ENCODE peak calls at places on chromosome 11, in eight cellular contexts. B, R, C, J, E, A, P and W are unnamed samples.
A peak's percentile ranks its signal among the peaks of the same experiment; 100 is the strongest.

GRCh38 chr11:15189646-15190365 is 75.1 kb downstream of the INSC start:
- DNase-seq in J (no peak), B (no peak), R (no peak), C (no peak), P (no peak), E (no peak), A (no peak), W (no peak)

GRCh38 chr11:57566035-57566504 is 1.4 kb downstream of the UBE2L6 start:
- DNase-seq in A (no peak), E (no peak), B (peak; percentile 40), R (peak; percentile 53), P (peak; percentile 44), J (no peak), C (peak; percentile 44), W (peak; percentile 4)

GRCh38 chr11:71991494-71991893 is 7.2 kb upstream of the IL18BP start:
- DNase-seq in C (no peak), J (no peak), A (no peak), B (no peak), R (no peak), P (no peak), E (no peak), W (no peak)

GRCh38 chr11:110295487-110296225 is 758 bp downstream of the RDX start:
- DNase-seq in B (peak; percentile 76), A (peak; percentile 67), R (peak; percentile 64), C (peak; percentile 50), J (peak; percentile 79), E (peak; percentile 45), P (peak; percentile 71), W (no peak)

GRCh38 chr11:1843796-1844195 is 5.0 kb downstream of the TNNI2 start:
- DNase-seq in B (no peak), J (no peak), R (no peak), E (no peak), C (no peak), A (no peak), P (no peak), W (no peak)

GRCh38 chr11:113994077-113994954 is 19.4 kb downstream of the HTR3A start:
- DNase-seq in J (peak; percentile 76), B (no peak), R (peak; percentile 11), P (peak; percentile 36), E (peak; percentile 27), A (peak; percentile 37), C (no peak), W (no peak)

GRCh38 chr11:77779935-77780334 is 40.6 kb downstream of the RSF1 start:
- DNase-seq in R (peak; percentile 30), P (peak; percentile 40), E (no peak), A (peak; percentile 60), B (no peak), J (peak; percentile 47), C (no peak), W (no peak)

GRCh38 chr11:56855217-56855616 is 106.7 kb upstream of the OR9G4 start:
- DNase-seq in A (no peak), C (no peak), R (no peak), P (no peak), J (no peak), B (no peak), E (no peak), W (no peak)

GRCh38 chr11:99814021-99814420 is 793.3 kb downstream of the CNTN5 start:
- DNase-seq in E (no peak), R (no peak), B (no peak), J (no peak), P (no peak), A (no peak), C (no peak), W (no peak)

GRCh38 chr11:36257351-36257750 is 31.9 kb downstream of the COMMD9 start:
- DNase-seq in J (no peak), R (peak; percentile 29), P (no peak), C (no peak), E (no peak), B (no peak), A (no peak), W (no peak)

GRCh38 chr11:14578551-14578956 is 58.4 kb upstream of the PSMA1 start:
- DNase-seq in P (peak; percentile 5), C (no peak), A (peak; percentile 70), J (no peak), E (no peak), B (no peak), R (peak; percentile 87), W (no peak)

GRCh38 chr11:12397953-12398352 is 20.6 kb downstream of the PARVA start:
- DNase-seq in E (peak; percentile 77), C (peak; percentile 55), B (no peak), R (peak; percentile 15), A (peak; percentile 98), P (no peak), J (no peak), W (no peak)

GRCh38 chr11:67776834-67777530 is 102.6 kb upstream of the ALDH3B2 start:
- DNase-seq in A (no peak), P (no peak), C (no peak), E (no peak), J (no peak), R (no peak), B (no peak), W (no peak)

GRCh38 chr11:120326228-120326627 is 1.1 kb downstream of the TLCD5 start:
- DNase-seq in J (no peak), P (no peak), B (no peak), R (no peak), C (no peak), E (no peak), A (no peak), W (no peak)

GRCh38 chr11:85822814-85823213 is 11.9 kb upstream of the SYTL2 start:
- DNase-seq in B (no peak), E (no peak), C (no peak), R (no peak), J (no peak), P (no peak), A (no peak), W (no peak)

DNA sequence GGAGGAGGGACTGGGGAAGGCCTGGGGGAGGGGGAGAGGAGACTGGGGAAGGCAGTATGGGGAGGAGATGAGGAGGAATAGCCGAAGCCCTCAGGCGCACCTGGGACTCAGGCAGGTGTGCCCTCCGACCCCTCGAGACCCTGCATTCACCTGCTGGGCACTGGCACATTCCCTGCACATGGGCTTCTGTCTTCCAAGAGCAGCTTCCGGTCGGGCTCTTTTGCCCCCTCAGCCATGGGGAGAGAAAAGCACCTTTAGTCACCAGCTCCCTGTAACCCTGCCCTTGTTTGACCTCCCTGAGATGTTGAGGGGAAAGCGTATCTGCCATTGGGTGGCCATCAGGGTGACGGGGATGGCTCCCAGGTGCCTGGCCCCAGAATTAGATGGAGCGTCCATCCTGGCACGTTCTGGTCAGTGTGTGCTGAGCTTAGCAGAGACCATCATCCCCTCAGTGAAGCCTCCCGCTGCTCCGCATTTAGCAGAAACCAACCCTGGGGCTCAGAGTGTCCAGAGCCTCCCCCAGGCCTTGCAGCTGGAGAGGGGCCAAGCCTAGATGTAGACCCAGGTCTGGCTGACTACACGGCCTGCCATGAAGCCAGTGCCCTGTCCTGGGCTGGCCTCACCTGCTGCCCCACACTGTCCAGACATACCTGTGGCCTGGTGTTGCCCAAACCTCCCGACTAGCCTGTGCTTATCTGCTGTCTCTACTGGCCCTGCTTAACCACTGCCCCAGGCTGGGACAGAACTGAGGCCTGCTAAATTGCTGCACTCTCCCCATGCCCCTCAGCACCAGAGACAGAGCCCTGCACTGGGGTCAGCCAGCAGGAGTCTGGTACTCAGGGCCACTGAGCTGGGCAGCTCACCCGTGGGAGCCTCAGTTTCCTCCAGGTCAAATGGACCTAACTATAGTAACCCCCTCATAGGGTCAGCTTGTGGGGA is 6.2 kb downstream of the ANO1 start:
- DNase-seq in A (no peak), E (no peak), B (no peak), R (no peak), P (no peak), C (no peak), J (no peak), W (no peak)
- H3K27ac ChIP-seq in A (no peak overlapping the region), E (no peak overlapping the region), B (no peak overlapping the region), R (no peak overlapping the region), P (no peak overlapping the region), C (no peak overlapping the region), J (no peak overlapping the region), W (no peak overlapping the region)

GRCh38 chr11:19980957-19981669 is 179.2 kb downstream of the DBX1 start:
- DNase-seq in C (peak; percentile 35), B (peak; percentile 54), A (no peak), J (no peak), E (peak; percentile 29), P (no peak), R (peak; percentile 88), W (no peak)
- H3K27ac ChIP-seq in C (peak overlapping the region; percentile 48), B (peak overlapping the region; percentile 81), A (no peak overlapping the region), J (no peak overlapping the region), E (peak overlapping the region; percentile 72), P (peak overlapping the region; percentile 19), R (peak overlapping the region; percentile 39), W (no peak overlapping the region)

GRCh38 chr11:59141673-59142460 is 789 bp upstream of the FAM111A start:
- DNase-seq in C (no peak), E (no peak), P (no peak), A (no peak), J (no peak), B (no peak), R (no peak), W (no peak)

GRCh38 chr11:59144096-59144495 is 1.4 kb downstream of the FAM111A start:
- DNase-seq in E (no peak), A (peak; percentile 2), B (no peak), P (no peak), R (peak; percentile 42), C (no peak), J (no peak), W (no peak)

GRCh38 chr11:59142530-59143507 is at the start of gene FAM111A:
- DNase-seq in C (peak; percentile 86), P (peak; percentile 75), E (peak; percentile 85), B (peak; percentile 93), A (peak; percentile 94), J (peak; percentile 84), R (peak; percentile 91), W (peak; percentile 39)

GRCh38 chr11:59144579-59145345 is 2.1 kb downstream of the FAM111A start:
- DNase-seq in A (peak; percentile 96), E (peak; percentile 79), J (peak; percentile 86), P (peak; percentile 72), B (peak; percentile 77), R (peak; percentile 84), C (peak; percentile 81), W (peak; percentile 3)

DNA sequence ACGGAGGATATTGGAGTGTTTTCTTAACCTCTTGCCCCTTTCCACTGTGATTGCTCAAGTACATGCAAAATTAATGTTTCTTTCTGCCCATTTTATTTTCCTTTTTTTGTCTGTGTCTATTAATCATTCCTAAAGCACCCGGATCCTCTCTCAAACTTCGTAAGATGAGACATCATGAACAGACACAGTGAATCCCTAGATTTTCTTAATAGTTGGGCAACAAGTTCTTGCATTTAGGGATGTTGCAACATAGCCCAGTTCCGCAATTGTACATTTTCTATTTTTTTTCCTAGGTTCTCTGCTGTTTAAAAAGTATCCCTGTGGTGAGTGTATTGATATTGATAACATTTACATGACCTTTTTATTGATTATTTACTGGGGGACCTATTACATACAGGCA is 2.9 kb downstream of the FAM111A start:
- DNase-seq in C (no peak), B (no peak), R (no peak), E (no peak), P (no peak), J (no peak), A (no peak), W (no peak)
- H3K27ac ChIP-seq in C (no peak overlapping the region), B (peak overlapping the region; percentile 94), R (peak overlapping the region; percentile 38), E (peak overlapping the region; percentile 97), P (no peak overlapping the region), J (no peak overlapping the region), A (no peak overlapping the region), W (no peak overlapping the region)

DNA sequence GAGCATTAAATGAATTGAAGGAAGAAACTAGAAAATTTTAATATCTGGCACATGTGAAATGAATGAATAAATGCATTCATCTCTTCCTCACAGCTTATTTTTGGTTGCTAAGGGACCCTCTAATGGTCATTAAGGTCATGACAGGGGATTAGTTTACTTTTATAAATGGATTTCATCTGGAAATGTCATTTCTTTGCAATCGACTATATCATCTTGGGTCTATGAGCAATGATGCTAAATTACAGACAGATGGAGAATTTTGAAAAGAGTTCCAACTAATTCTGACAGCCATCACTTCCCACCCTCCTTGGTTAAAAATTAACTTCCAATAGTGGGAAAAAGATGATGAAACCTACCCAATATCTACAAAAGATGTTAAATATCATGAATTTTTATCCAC is 98.0 kb downstream of the KIF18A start:
- DNase-seq in C (no peak), R (no peak), B (no peak), A (no peak), P (no peak), E (no peak), J (no peak), W (no peak)
- H3K27ac ChIP-seq in C (no peak overlapping the region), R (no peak overlapping the region), B (no peak overlapping the region), A (no peak overlapping the region), P (no peak overlapping the region), E (no peak overlapping the region), J (no peak overlapping the region), W (no peak overlapping the region)